ENCODE peak calls at places on chromosome 18, in seven cellular contexts. C, H, T, F, K, O and X are unnamed samples.

GRCh38 chr18:50306944-50307343 is 19.5 kb upstream of the CXXC1 start:
- DNase-seq in C (no peak), H (no peak), T (no peak), F (no peak), K (no peak), O (no peak), X (no peak)

GRCh38 chr18:3995476-3996102 is 459.5 kb downstream of the DLGAP1 start:
- DNase-seq in C (no peak), H (peak; percentile 52), T (no peak), F (no peak), K (peak; percentile 83), O (no peak), X (peak; percentile 4)

GRCh38 chr18:36638224-36638623 is 190.6 kb downstream of the TPGS2 start:
- DNase-seq in C (no peak), H (no peak), T (peak; percentile 62), F (no peak), K (no peak), O (no peak), X (no peak)

GRCh38 chr18:37322497-37323035 is 243.0 kb downstream of the CELF4 start:
- DNase-seq in C (no peak), H (peak; percentile 37), T (peak; percentile 9), F (no peak), K (peak; percentile 40), O (no peak), X (no peak)

GRCh38 chr18:48197819-48198218 is 211.4 kb downstream of the ZBTB7C start:
- DNase-seq in C (no peak), H (no peak), T (no peak), F (no peak), K (no peak), O (no peak), X (no peak)

GRCh38 chr18:76256897-76257500 is 238.0 kb downstream of the ZNF516 start:
- DNase-seq in C (no peak), H (peak; percentile 68), T (no peak), F (no peak), K (peak; percentile 16), O (no peak), X (no peak)

GRCh38 chr18:74495581-74496507 is at the start of gene CNDP2:
- DNase-seq in C (peak; percentile 100), H (peak; percentile 99), T (peak; percentile 92), F (peak; percentile 98), K (peak; percentile 100), O (peak; percentile 100), X (peak; percentile 100)

GRCh38 chr18:11850821-11851155 is 425 bp upstream of the CHMP1B start:
- DNase-seq in C (no peak), H (no peak), T (no peak), F (no peak), K (no peak), O (no peak), X (no peak)

GRCh38 chr18:35580748-35581534 is 599 bp upstream of the GALNT1 start:
- DNase-seq in C (peak; percentile 63), H (peak; percentile 81), T (no peak), F (peak; percentile 17), K (peak; percentile 63), O (peak; percentile 75), X (peak; percentile 12)

GRCh38 chr18:50819027-50819726 is 639 bp downstream of the MRO start:
- DNase-seq in C (peak; percentile 33), H (peak; percentile 12), T (no peak), F (no peak), K (peak; percentile 62), O (peak; percentile 62), X (no peak)

GRCh38 chr18:55897101-55897500 is 309.1 kb upstream of the TCF4 start:
- DNase-seq in C (no peak), H (no peak), T (no peak), F (no peak), K (no peak), O (no peak), X (no peak)

GRCh38 chr18:24398515-24398914 is 891 bp upstream of the OSBPL1A start:
- DNase-seq in C (no peak), H (no peak), T (no peak), F (no peak), K (peak; percentile 29), O (no peak), X (no peak)

GRCh38 chr18:79139206-79139605 is 70.0 kb downstream of the ATP9B start:
- DNase-seq in C (no peak), H (no peak), T (no peak), F (no peak), K (no peak), O (no peak), X (no peak)

GRCh38 chr18:77210249-77210648 is 39.4 kb upstream of the GALR1 start:
- DNase-seq in C (no peak), H (no peak), T (no peak), F (no peak), K (no peak), O (no peak), X (no peak)

GRCh38 chr18:10301831-10302483 is 152.5 kb upstream of the APCDD1 start:
- DNase-seq in C (no peak), H (no peak), T (no peak), F (no peak), K (no peak), O (no peak), X (no peak)

GRCh38 chr18:58637197-58637596 is 8.3 kb upstream of the ALPK2 start:
- DNase-seq in C (no peak), H (no peak), T (no peak), F (no peak), K (no peak), O (no peak), X (no peak)

GRCh38 chr18:23178661-23179081 is 43.4 kb downstream of the CABLES1 start:
- DNase-seq in C (no peak), H (peak; percentile 69), T (no peak), F (no peak), K (no peak), O (no peak), X (no peak)

GRCh38 chr18:52937840-52938239 is 597.8 kb downstream of the DCC start:
- DNase-seq in C (no peak), H (no peak), T (no peak), F (no peak), K (no peak), O (no peak), X (no peak)

GRCh38 chr18:8767356-8767755 is 62.0 kb downstream of the MTCL1 start:
- DNase-seq in C (no peak), H (no peak), T (no peak), F (no peak), K (no peak), O (no peak), X (no peak)

GRCh38 chr18:69557246-69557781 is 156.6 kb downstream of the DOK6 start:
- DNase-seq in C (no peak), H (no peak), T (no peak), F (no peak), K (no peak), O (no peak), X (no peak)

GRCh38 chr18:23158884-23159820 is 23.9 kb downstream of the CABLES1 start:
- DNase-seq in C (no peak), H (no peak), T (no peak), F (no peak), K (no peak), O (no peak), X (no peak)

GRCh38 chr18:41009926-41010325 is 945.1 kb upstream of the PIK3C3 start:
- DNase-seq in C (no peak), H (no peak), T (no peak), F (no peak), K (no peak), O (no peak), X (no peak)

GRCh38 chr18:46939337-46939963 is 22.0 kb downstream of the KATNAL2 start:
- DNase-seq in C (no peak), H (no peak), T (no peak), F (no peak), K (no peak), O (no peak), X (no peak)

GRCh38 chr18:59748628-59749360 is 51.6 kb upstream of the CCBE1 start:
- DNase-seq in C (no peak), H (no peak), T (no peak), F (no peak), K (no peak), O (no peak), X (no peak)

GRCh38 chr18:8630546-8630945 is 21.3 kb downstream of the RAB12 start:
- DNase-seq in C (no peak), H (no peak), T (no peak), F (no peak), K (no peak), O (no peak), X (no peak)

GRCh38 chr18:58438984-58439311 is 189.9 kb downstream of the ALPK2 start:
- DNase-seq in C (no peak), H (no peak), T (no peak), F (no peak), K (no peak), O (no peak), X (no peak)

GRCh38 chr18:36392163-36392887 is 94.8 kb downstream of the FHOD3 start:
- DNase-seq in C (no peak), H (no peak), T (no peak), F (no peak), K (no peak), O (no peak), X (no peak)

GRCh38 chr18:1917141-1917540 is 654.2 kb downstream of the METTL4 start:
- DNase-seq in C (no peak), H (no peak), T (no peak), F (no peak), K (no peak), O (no peak), X (no peak)

GRCh38 chr18:55546873-55547704 is 40.9 kb downstream of the TCF4 start:
- DNase-seq in C (no peak), H (peak; percentile 16), T (no peak), F (no peak), K (peak; percentile 4), O (no peak), X (no peak)

GRCh38 chr18:616380-616995 is 19.7 kb downstream of the CLUL1 start:
- DNase-seq in C (no peak), H (peak; percentile 35), T (peak; percentile 20), F (no peak), K (peak; percentile 15), O (no peak), X (no peak)

GRCh38 chr18:48781041-48781989 is 169.4 kb downstream of the SMAD7 start:
- DNase-seq in C (peak; percentile 93), H (peak; percentile 80), T (no peak), F (no peak), K (peak; percentile 51), O (peak; percentile 94), X (no peak)

GRCh38 chr18:13793819-13794218 is 30.1 kb upstream of the MC5R start:
- DNase-seq in C (no peak), H (no peak), T (no peak), F (no peak), K (no peak), O (no peak), X (no peak)